ENCODE peak calls at places on chromosomes 3 and 15, in eight cellular contexts. P is body of pancreas; W is pancreas; M is breast epithelium; A is mammary epithelial cell; R is lower lobe of right lung; U is ovary; Z is CD4-positive, CD25-positive, alpha-beta regulatory T cell. E is an unnamed sample.

GRCh38 chr3:65576228-65576627 is 462.5 kb downstream of the MAGI1 start:
- DNase-seq in P (no peak), W (no peak), M (no peak), A (no peak), R (no peak), U (no peak), Z (no peak), E (no peak)

GRCh38 chr3:64188810-64189560 is 36.3 kb downstream of the PRICKLE2 start:
- DNase-seq in P (peak; percentile 46), W (peak; percentile 22), M (no peak), A (peak; percentile 90), R (no peak), U (peak; percentile 56), Z (no peak), E (no peak)

GRCh38 chr3:111073186-111073585 is 1.6 kb downstream of the NECTIN3 start:
- DNase-seq in P (no peak), W (no peak), M (no peak), A (peak; percentile 7), R (no peak), U (no peak), Z (no peak), E (no peak)

GRCh38 chr15:23648920-23649515 is 1.4 kb upstream of the MAGEL2 start:
- DNase-seq in P (peak; percentile 38), W (peak; percentile 46), M (no peak), A (no peak), R (peak; percentile 47), U (peak; percentile 62), Z (peak; percentile 5), E (peak; percentile 25)

GRCh38 chr15:32651229-32651837 is 9.8 kb downstream of the SCG5 start:
- DNase-seq in P (peak; percentile 44), W (peak; percentile 72), M (no peak), A (peak; percentile 47), R (peak; percentile 53), U (no peak), Z (peak; percentile 32), E (peak; percentile 10)

GRCh38 chr3:71579934-71580318 is 3.6 kb downstream of the FOXP1 start:
- DNase-seq in P (peak; percentile 39), W (peak; percentile 27), M (no peak), A (peak; percentile 55), R (no peak), U (no peak), Z (no peak), E (no peak)

GRCh38 chr3:4807381-4808280 is 171.6 kb upstream of the BHLHE40 start:
- DNase-seq in P (no peak), W (no peak), M (no peak), A (no peak), R (no peak), U (no peak), Z (no peak), E (no peak)

GRCh38 chr15:79815468-79815867 is 81.3 kb downstream of the MTHFS start:
- DNase-seq in P (no peak), W (no peak), M (no peak), A (no peak), R (no peak), U (no peak), Z (no peak), E (peak; percentile 27)

DNA sequence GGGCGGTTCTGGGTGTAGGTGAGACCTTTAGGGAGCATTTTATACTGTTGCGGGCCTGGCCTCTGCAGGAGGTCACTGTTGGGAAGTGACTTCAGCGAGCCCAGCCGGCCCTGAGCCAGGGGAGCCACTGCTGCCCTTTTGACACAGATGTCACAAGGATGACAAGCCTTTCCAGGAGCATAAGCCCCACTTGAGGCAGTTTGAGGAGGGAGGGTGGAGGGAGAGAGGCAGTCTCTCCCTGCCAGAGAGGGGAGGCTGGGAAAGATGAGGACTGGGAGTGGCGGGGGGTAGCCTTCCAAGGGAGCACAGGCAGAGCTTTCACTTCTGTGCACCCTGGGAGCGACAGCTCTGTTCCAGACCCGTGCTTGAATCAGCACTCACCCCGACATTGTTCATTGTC is 31.0 kb downstream of the IRAK2 start:
- DNase-seq in P (no peak), W (no peak), M (no peak), A (no peak), R (no peak), U (no peak), Z (no peak), E (no peak)
- H3K27ac ChIP-seq in P (no peak overlapping the region), W (no peak overlapping the region), M (peak overlapping the region; percentile 85), A (peak overlapping the region; percentile 3), R (peak overlapping the region; percentile 79), U (no peak overlapping the region), Z (peak overlapping the region; percentile 92), E (peak overlapping the region; percentile 93)

GRCh38 chr3:115804200-115804599 is 180.9 kb downstream of the GAP43 start:
- DNase-seq in P (no peak), W (no peak), M (no peak), A (no peak), R (no peak), U (no peak), Z (no peak), E (no peak)

GRCh38 chr3:115804722-115805121 is 181.4 kb downstream of the GAP43 start:
- DNase-seq in P (no peak), W (no peak), M (no peak), A (peak; percentile 94), R (no peak), U (no peak), Z (no peak), E (no peak)

GRCh38 chr3:115806501-115806900 is 183.2 kb downstream of the GAP43 start:
- DNase-seq in P (no peak), W (no peak), M (no peak), A (no peak), R (no peak), U (no peak), Z (no peak), E (no peak)

GRCh38 chr3:115800489-115801080 is 177.3 kb downstream of the GAP43 start:
- DNase-seq in P (no peak), W (no peak), M (no peak), A (peak; percentile 74), R (no peak), U (no peak), Z (no peak), E (no peak)

DNA sequence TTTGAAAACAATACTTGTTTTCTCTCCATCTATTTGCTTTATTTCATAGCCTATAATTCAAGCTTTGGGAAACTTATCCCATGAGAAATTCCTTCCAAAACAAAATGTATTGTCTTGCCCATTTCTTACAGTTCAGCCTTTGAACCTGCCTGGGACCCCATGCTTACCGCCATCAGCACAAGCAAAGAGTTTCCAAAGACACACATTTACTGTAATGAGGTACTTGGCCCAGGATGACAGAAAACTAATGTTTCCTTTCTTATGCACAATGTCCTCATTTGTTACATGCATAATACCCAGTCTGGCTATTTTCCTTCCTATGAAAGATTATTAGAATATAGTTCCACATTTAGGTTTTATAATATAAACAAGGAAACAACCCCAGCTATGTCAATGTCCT is 180.4 kb downstream of the GAP43 start:
- DNase-seq in P (no peak), W (no peak), M (no peak), A (no peak), R (no peak), U (no peak), Z (no peak), E (no peak)
- H3K27ac ChIP-seq in P (no peak overlapping the region), W (no peak overlapping the region), M (no peak overlapping the region), A (peak overlapping the region; percentile 94), R (no peak overlapping the region), U (no peak overlapping the region), Z (no peak overlapping the region), E (no peak overlapping the region)

GRCh38 chr3:105369501-105370371 is 3.0 kb downstream of the ALCAM start:
- DNase-seq in P (peak; percentile 78), W (peak; percentile 66), M (peak; percentile 56), A (peak; percentile 61), R (peak; percentile 82), U (peak; percentile 79), Z (peak; percentile 65), E (peak; percentile 72)
- H3K27ac ChIP-seq in P (peak overlapping the region; percentile 94), W (peak overlapping the region; percentile 78), M (peak overlapping the region; percentile 95), A (peak overlapping the region; percentile 98), R (peak overlapping the region; percentile 90), U (peak overlapping the region; percentile 71), Z (peak overlapping the region; percentile 90), E (peak overlapping the region; percentile 37)

GRCh38 chr15:58311551-58311950 is 120.2 kb upstream of the LIPC start:
- DNase-seq in P (no peak), W (no peak), M (no peak), A (no peak), R (no peak), U (no peak), Z (no peak), E (no peak)

GRCh38 chr15:58306591-58307312 is 125.0 kb upstream of the LIPC start:
- DNase-seq in P (no peak), W (no peak), M (no peak), A (no peak), R (no peak), U (no peak), Z (no peak), E (no peak)

GRCh38 chr15:58309993-58310928 is 121.5 kb upstream of the LIPC start:
- DNase-seq in P (no peak), W (no peak), M (peak; percentile 70), A (no peak), R (peak; percentile 65), U (no peak), Z (no peak), E (peak; percentile 59)

GRCh38 chr15:58308742-58309355 is 122.9 kb upstream of the LIPC start:
- DNase-seq in P (no peak), W (no peak), M (no peak), A (no peak), R (no peak), U (no peak), Z (no peak), E (no peak)

DNA sequence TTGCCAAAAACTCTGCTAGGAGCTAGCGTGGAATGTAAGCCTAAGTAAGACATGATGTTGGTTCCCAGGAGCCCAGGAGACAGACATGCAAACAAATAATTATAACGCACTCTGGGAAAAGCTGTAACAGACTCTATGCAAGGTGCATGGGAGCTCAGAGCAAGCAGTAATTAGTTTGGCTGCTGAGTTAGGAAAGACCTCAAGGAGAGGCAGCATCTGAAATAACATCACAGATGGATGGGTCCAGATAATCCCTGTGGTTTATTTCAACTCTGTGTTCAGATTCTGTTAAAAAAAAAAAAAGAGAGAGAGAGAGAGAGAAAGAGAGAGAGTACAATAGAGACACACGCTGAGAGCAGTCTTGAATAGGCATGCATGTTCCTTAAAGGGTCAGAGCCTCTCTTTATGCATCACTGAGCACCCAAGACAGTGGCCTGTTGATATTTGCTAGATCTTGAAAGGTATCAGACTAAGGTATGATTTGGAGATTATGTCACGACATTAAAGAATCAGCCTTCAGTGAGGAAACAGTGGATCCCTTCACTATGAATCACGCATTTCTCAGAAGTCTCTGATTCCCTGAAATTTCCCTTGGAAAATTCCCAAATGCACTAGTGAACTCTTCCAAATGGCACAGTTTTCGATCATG is 124.4 kb upstream of the LIPC start:
- DNase-seq in P (no peak), W (no peak), M (no peak), A (no peak), R (no peak), U (no peak), Z (no peak), E (no peak)
- H3K27ac ChIP-seq in P (no peak overlapping the region), W (no peak overlapping the region), M (peak overlapping the region; percentile 20), A (no peak overlapping the region), R (no peak overlapping the region), U (no peak overlapping the region), Z (no peak overlapping the region), E (peak overlapping the region; percentile 42)

DNA sequence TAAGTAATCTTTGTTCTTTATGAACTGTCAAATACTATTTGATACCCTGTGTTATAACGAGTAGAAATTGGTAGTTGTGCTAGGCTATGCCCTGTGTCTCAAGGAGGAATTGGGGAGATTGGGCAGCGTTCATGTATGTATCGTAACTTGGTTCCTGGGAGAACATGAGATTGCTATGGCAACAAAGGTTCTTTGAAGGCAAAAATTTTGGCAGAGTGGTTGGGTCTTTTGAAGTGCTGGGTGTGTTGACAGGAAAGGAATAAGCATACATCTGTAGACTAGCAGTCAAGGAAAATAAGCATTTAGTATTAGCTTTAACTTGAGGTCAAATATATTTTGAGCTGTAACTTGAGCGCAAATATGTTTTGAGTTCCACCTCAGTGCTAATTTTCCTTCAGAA is 45.3 kb downstream of the TCF12 start:
- DNase-seq in P (no peak), W (no peak), M (no peak), A (no peak), R (no peak), U (no peak), Z (peak; percentile 9), E (no peak)
- H3K27ac ChIP-seq in P (no peak overlapping the region), W (no peak overlapping the region), M (no peak overlapping the region), A (no peak overlapping the region), R (no peak overlapping the region), U (no peak overlapping the region), Z (no peak overlapping the region), E (no peak overlapping the region)